ENCODE peak calls at places on chromosomes 4 and X, in four cellular contexts. X, P, Z and S are unnamed samples.

GRCh38 chr4:15322016-15322415 is 105.8 kb upstream of the C1QTNF7 start:
- DNase-seq in X (no peak), P (no peak), Z (no peak), S (no peak)

GRCh38 chr4:102339018-102339417 is 6.3 kb downstream of the SLC39A8 start:
- DNase-seq in X (no peak), P (no peak), Z (no peak), S (no peak)

GRCh38 chrX:37871626-37872302 is 24.4 kb upstream of the DYNLT3 start:
- DNase-seq in X (peak), P (no peak), Z (peak), S (peak)

GRCh38 chr4:8874003-8874895 is 2.6 kb upstream of the HMX1 start:
- DNase-seq in X (no peak), P (no peak), Z (no peak), S (no peak)

GRCh38 chr4:142480244-142480643 is 365.9 kb downstream of the INPP4B start:
- DNase-seq in X (peak), P (no peak), Z (peak), S (no peak)

GRCh38 chrX:14398725-14399124 is 130.6 kb upstream of the GLRA2 start:
- DNase-seq in X (peak), P (no peak), Z (peak), S (peak)

GRCh38 chr4:102454981-102455690 is 46.0 kb upstream of the NFKB1 start:
- DNase-seq in X (no peak), P (no peak), Z (no peak), S (no peak)

GRCh38 chrX:10972731-10973130 is 138.4 kb upstream of the HCCS start:
- DNase-seq in X (no peak), P (no peak), Z (peak), S (peak)

GRCh38 chr4:122827899-122828601 is 1.4 kb downstream of the FGF2 start:
- DNase-seq in X (peak), P (no peak), Z (peak), S (peak)

GRCh38 chr4:15420642-15421041 is 7.2 kb upstream of the C1QTNF7 start:
- DNase-seq in X (peak), P (no peak), Z (peak), S (peak)

GRCh38 chr4:4521767-4522166 is 20.1 kb downstream of the STX18 start:
- DNase-seq in X (no peak), P (no peak), Z (no peak), S (no peak)

GRCh38 chr4:79857811-79858210 is 215.2 kb downstream of the ANTXR2 start:
- DNase-seq in X (no peak), P (no peak), Z (no peak), S (no peak)

GRCh38 chrX:17160971-17161370 is 214.0 kb upstream of the NHS start:
- DNase-seq in X (no peak), P (no peak), Z (peak), S (no peak)

GRCh38 chr4:148215202-148215601 is 227.0 kb downstream of the NR3C2 start:
- DNase-seq in X (no peak), P (no peak), Z (no peak), S (no peak)

GRCh38 chrX:71599965-71600364 is 18.3 kb downstream of the CXCR3 start:
- DNase-seq in X (no peak), P (no peak), Z (no peak), S (no peak)

GRCh38 chrX:23786268-23786815 is 3.4 kb downstream of the SAT1 start:
- DNase-seq in X (no peak), P (no peak), Z (peak), S (no peak)

GRCh38 chr4:1797861-1798529 is 4.9 kb downstream of the FGFR3 start:
- DNase-seq in X (no peak), P (no peak), Z (no peak), S (no peak)

GRCh38 chr4:172480471-172480870 is 667.3 kb downstream of the GALNTL6 start:
- DNase-seq in X (no peak), P (no peak), Z (no peak), S (no peak)

GRCh38 chr4:11471613-11472012 is 42.9 kb upstream of the HS3ST1 start:
- DNase-seq in X (no peak), P (peak), Z (no peak), S (no peak)

GRCh38 chr4:140675599-140676231 is 80.5 kb downstream of the TBC1D9 start:
- DNase-seq in X (peak), P (no peak), Z (peak), S (no peak)

GRCh38 chr4:75547647-75548387 is 8.0 kb upstream of the ODAPH start:
- DNase-seq in X (peak), P (no peak), Z (peak), S (peak)

GRCh38 chrX:9486786-9487185 is 21.9 kb downstream of the TBL1X start:
- DNase-seq in X (no peak), P (no peak), Z (peak), S (no peak)

GRCh38 chr4:167868163-167868562 is 224.2 kb upstream of the ANXA10 start:
- DNase-seq in X (peak), P (no peak), Z (peak), S (no peak)

GRCh38 chr4:83851261-83852084 is 315.6 kb downstream of the GPAT3 start:
- DNase-seq in X (peak), P (no peak), Z (peak), S (peak)

GRCh38 chr4:55568905-55569504 is 22.3 kb upstream of the CLOCK start:
- DNase-seq in X (no peak), P (no peak), Z (no peak), S (no peak)

GRCh38 chr4:170374770-170375169 is 285.0 kb upstream of the AADAT start:
- DNase-seq in X (no peak), P (no peak), Z (peak), S (no peak)

GRCh38 chr4:138911903-138912713 is 103.5 kb upstream of the NOCT start:
- DNase-seq in X (no peak), P (no peak), Z (no peak), S (no peak)

GRCh38 chr4:108965472-108966076 is 202.7 kb upstream of the ETNPPL start:
- DNase-seq in X (no peak), P (no peak), Z (no peak), S (no peak)

GRCh38 chrX:151771726-151772125 is 37.2 kb downstream of the CNGA2 start:
- DNase-seq in X (no peak), P (no peak), Z (no peak), S (no peak)

GRCh38 chr4:127470290-127470809 is 162.4 kb upstream of the INTU start:
- DNase-seq in X (no peak), P (no peak), Z (no peak), S (no peak)

GRCh38 chr4:159071178-159071968 is 31.5 kb upstream of the RAPGEF2 start:
- DNase-seq in X (peak), P (no peak), Z (peak), S (peak)

GRCh38 chr4:53702334-53703266 is 111.3 kb upstream of the LNX1 start:
- DNase-seq in X (peak), P (no peak), Z (peak), S (peak)